ENCODE peak calls at places on chromosome 9, in ten cellular contexts. One of them, this sample, is unnamed.

GRCh38 chr9:134693641-134694367 is 52.2 kb downstream of the COL5A1 start:
- DNase-seq in breast epithelium: no peak
- DNase-seq in COR-L47: no peak
- DNase-seq in T-helper 22 cell: no peak
- DNase-seq in NCI-H1105: no peak
- DNase-seq in posterior vena cava: peak
- DNase-seq in ELF-1: no peak
- DNase-seq in SHP77: no peak
- DNase-seq in GM23248: no peak
- DNase-seq in NCI-H82: no peak
- DNase-seq in this sample: no peak

GRCh38 chr9:90219548-90220118 is 423.0 kb downstream of the DIRAS2 start:
- DNase-seq in breast epithelium: no peak
- DNase-seq in COR-L47: no peak
- DNase-seq in T-helper 22 cell: no peak
- DNase-seq in NCI-H1105: no peak
- DNase-seq in posterior vena cava: no peak
- DNase-seq in ELF-1: peak
- DNase-seq in SHP77: no peak
- DNase-seq in GM23248: peak
- DNase-seq in NCI-H82: no peak
- DNase-seq in this sample: peak

GRCh38 chr9:16012621-16013020 is 459.8 kb downstream of the CCDC171 start:
- DNase-seq in breast epithelium: no peak
- DNase-seq in COR-L47: no peak
- DNase-seq in T-helper 22 cell: no peak
- DNase-seq in NCI-H1105: no peak
- DNase-seq in posterior vena cava: no peak
- DNase-seq in ELF-1: no peak
- DNase-seq in SHP77: no peak
- DNase-seq in GM23248: peak
- DNase-seq in NCI-H82: no peak
- DNase-seq in this sample: no peak

GRCh38 chr9:134828892-134829291 is 51.7 kb upstream of the FCN2 start:
- DNase-seq in breast epithelium: no peak
- DNase-seq in COR-L47: no peak
- DNase-seq in T-helper 22 cell: no peak
- DNase-seq in NCI-H1105: no peak
- DNase-seq in posterior vena cava: no peak
- DNase-seq in ELF-1: no peak
- DNase-seq in SHP77: no peak
- DNase-seq in GM23248: no peak
- DNase-seq in NCI-H82: no peak
- DNase-seq in this sample: no peak

GRCh38 chr9:135321580-135321979 is 158.0 kb upstream of the PPP1R26 start:
- DNase-seq in breast epithelium: no peak
- DNase-seq in COR-L47: no peak
- DNase-seq in T-helper 22 cell: no peak
- DNase-seq in NCI-H1105: no peak
- DNase-seq in posterior vena cava: no peak
- DNase-seq in ELF-1: no peak
- DNase-seq in SHP77: no peak
- DNase-seq in GM23248: no peak
- DNase-seq in NCI-H82: no peak
- DNase-seq in this sample: no peak

GRCh38 chr9:35656841-35657326 is 935 bp downstream of the RMRP start:
- DNase-seq in breast epithelium: no peak
- DNase-seq in COR-L47: no peak
- DNase-seq in T-helper 22 cell: no peak
- DNase-seq in NCI-H1105: no peak
- DNase-seq in posterior vena cava: no peak
- DNase-seq in ELF-1: no peak
- DNase-seq in SHP77: no peak
- DNase-seq in GM23248: peak
- DNase-seq in NCI-H82: no peak
- DNase-seq in this sample: no peak

GRCh38 chr9:89440951-89441654 is 56.8 kb downstream of the SEMA4D start:
- DNase-seq in breast epithelium: no peak
- DNase-seq in COR-L47: no peak
- DNase-seq in T-helper 22 cell: no peak
- DNase-seq in NCI-H1105: no peak
- DNase-seq in posterior vena cava: no peak
- DNase-seq in ELF-1: no peak
- DNase-seq in SHP77: no peak
- DNase-seq in GM23248: no peak
- DNase-seq in NCI-H82: no peak
- DNase-seq in this sample: no peak

GRCh38 chr9:135948873-135949665 is 12.1 kb downstream of the UBAC1 start:
- DNase-seq in breast epithelium: no peak
- DNase-seq in COR-L47: no peak
- DNase-seq in T-helper 22 cell: no peak
- DNase-seq in NCI-H1105: no peak
- DNase-seq in posterior vena cava: no peak
- DNase-seq in ELF-1: no peak
- DNase-seq in SHP77: no peak
- DNase-seq in GM23248: no peak
- DNase-seq in NCI-H82: no peak
- DNase-seq in this sample: no peak

GRCh38 chr9:87678650-87679355 is 47.1 kb upstream of the CTSL start:
- DNase-seq in breast epithelium: no peak
- DNase-seq in COR-L47: peak
- DNase-seq in T-helper 22 cell: no peak
- DNase-seq in NCI-H1105: peak
- DNase-seq in posterior vena cava: no peak
- DNase-seq in ELF-1: peak
- DNase-seq in SHP77: peak
- DNase-seq in GM23248: peak
- DNase-seq in NCI-H82: peak
- DNase-seq in this sample: peak

GRCh38 chr9:105978822-105979221 is 284.5 kb downstream of the TMEM38B start:
- DNase-seq in breast epithelium: no peak
- DNase-seq in COR-L47: no peak
- DNase-seq in T-helper 22 cell: no peak
- DNase-seq in NCI-H1105: no peak
- DNase-seq in posterior vena cava: no peak
- DNase-seq in ELF-1: no peak
- DNase-seq in SHP77: no peak
- DNase-seq in GM23248: no peak
- DNase-seq in NCI-H82: no peak
- DNase-seq in this sample: no peak

GRCh38 chr9:102941868-102942267 is 53.3 kb upstream of the CYLC2 start:
- DNase-seq in breast epithelium: no peak
- DNase-seq in COR-L47: no peak
- DNase-seq in T-helper 22 cell: no peak
- DNase-seq in NCI-H1105: no peak
- DNase-seq in posterior vena cava: no peak
- DNase-seq in ELF-1: no peak
- DNase-seq in SHP77: no peak
- DNase-seq in GM23248: no peak
- DNase-seq in NCI-H82: no peak
- DNase-seq in this sample: no peak

GRCh38 chr9:83012160-83012559 is 50.8 kb downstream of the RASEF start:
- DNase-seq in breast epithelium: no peak
- DNase-seq in COR-L47: no peak
- DNase-seq in T-helper 22 cell: no peak
- DNase-seq in NCI-H1105: no peak
- DNase-seq in posterior vena cava: no peak
- DNase-seq in ELF-1: no peak
- DNase-seq in SHP77: no peak
- DNase-seq in GM23248: no peak
- DNase-seq in NCI-H82: no peak
- DNase-seq in this sample: no peak

GRCh38 chr9:129081388-129081889 is 528 bp downstream of the DOLPP1 start:
- DNase-seq in breast epithelium: no peak
- DNase-seq in COR-L47: no peak
- DNase-seq in T-helper 22 cell: no peak
- DNase-seq in NCI-H1105: no peak
- DNase-seq in posterior vena cava: no peak
- DNase-seq in ELF-1: no peak
- DNase-seq in SHP77: no peak
- DNase-seq in GM23248: peak
- DNase-seq in NCI-H82: peak
- DNase-seq in this sample: peak

GRCh38 chr9:115008536-115008935 is 78.1 kb upstream of the TNFSF8 start:
- DNase-seq in breast epithelium: no peak
- DNase-seq in COR-L47: no peak
- DNase-seq in T-helper 22 cell: no peak
- DNase-seq in NCI-H1105: no peak
- DNase-seq in posterior vena cava: no peak
- DNase-seq in ELF-1: peak
- DNase-seq in SHP77: no peak
- DNase-seq in GM23248: peak
- DNase-seq in NCI-H82: peak
- DNase-seq in this sample: peak

GRCh38 chr9:137798901-137799629 is 78.5 kb upstream of the CACNA1B start:
- DNase-seq in breast epithelium: no peak
- DNase-seq in COR-L47: no peak
- DNase-seq in T-helper 22 cell: no peak
- DNase-seq in NCI-H1105: no peak
- DNase-seq in posterior vena cava: peak
- DNase-seq in ELF-1: no peak
- DNase-seq in SHP77: no peak
- DNase-seq in GM23248: no peak
- DNase-seq in NCI-H82: no peak
- DNase-seq in this sample: no peak

This sample was measured in activated CD4-positive, alpha-beta T cell treated with anti-CD3 and anti-CD28 coated beads, Interleukin-2, amount 50 U/mL, for 48 hours.